ENCODE peak calls at places on chromosomes 2 and 18, in eight cellular contexts. O, R, A, J, X, M, C and W are unnamed samples.

GRCh38 chr18:24446953-24447537 is 13.4 kb upstream of the HRH4 start:
- DNase-seq in O (no peak), R (no peak), A (no peak), J (no peak), X (no peak), M (no peak), C (no peak), W (no peak)

GRCh38 chr18:35610089-35610488 is 28.5 kb downstream of the GALNT1 start:
- DNase-seq in O (no peak), R (no peak), A (peak), J (no peak), X (no peak), M (no peak), C (no peak), W (no peak)

GRCh38 chr2:230898016-230898415 is 27.0 kb downstream of the GPR55 start:
- DNase-seq in O (peak), R (peak), A (peak), J (no peak), X (no peak), M (no peak), C (peak), W (no peak)

GRCh38 chr2:74290466-74291216 is 52.6 kb downstream of the SLC4A5 start:
- DNase-seq in O (no peak), R (peak), A (peak), J (no peak), X (no peak), M (no peak), C (no peak), W (no peak)

GRCh38 chr2:66490588-66491001 is 55.7 kb downstream of the MEIS1 start:
- DNase-seq in O (no peak), R (no peak), A (no peak), J (peak), X (no peak), M (no peak), C (no peak), W (no peak)

GRCh38 chr2:38626326-38627031 is 23.8 kb upstream of the HNRNPLL start:
- DNase-seq in O (no peak), R (no peak), A (no peak), J (no peak), X (no peak), M (no peak), C (no peak), W (no peak)

GRCh38 chr18:46433121-46433826 is 223.7 kb downstream of the LOXHD1 start:
- DNase-seq in O (no peak), R (no peak), A (no peak), J (no peak), X (no peak), M (peak), C (no peak), W (no peak)

GRCh38 chr2:96856776-96857673 is 791 bp downstream of the ANKRD39 start:
- DNase-seq in O (peak), R (no peak), A (peak), J (peak), X (no peak), M (peak), C (peak), W (no peak)

GRCh38 chr2:75558786-75559428 is 1.8 kb downstream of the EVA1A start:
- DNase-seq in O (no peak), R (no peak), A (no peak), J (no peak), X (no peak), M (no peak), C (no peak), W (peak)

GRCh38 chr2:216716109-216716508 is 20.8 kb upstream of the IGFBP5 start:
- DNase-seq in O (no peak), R (no peak), A (no peak), J (no peak), X (no peak), M (no peak), C (no peak), W (no peak)

DNA sequence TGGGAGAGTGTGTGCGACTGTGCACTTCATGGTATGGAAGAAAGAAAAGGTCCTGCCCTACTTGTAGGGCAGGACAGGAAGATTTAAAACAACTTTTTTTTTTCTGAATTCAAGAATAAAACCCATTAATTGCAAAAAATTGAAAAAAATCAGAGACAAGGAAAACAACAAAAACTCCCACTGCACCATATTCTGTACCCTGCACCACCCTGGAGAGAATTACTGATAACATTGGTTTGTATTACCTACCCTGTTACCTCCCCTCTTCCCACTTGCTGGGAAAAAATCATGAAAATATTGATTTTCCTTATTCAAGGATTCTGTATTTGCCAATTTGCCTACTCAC is 77.6 kb downstream of the DYSF start:
- DNase-seq in O (no peak), R (no peak), A (no peak), J (no peak), X (no peak), M (no peak), C (no peak), W (no peak)
- TF ChIP-seq EP300 in O (no peak), R (no peak), A (no peak), J (no peak), X (no peak), M (no peak), C (no peak), W (no peak)

DNA sequence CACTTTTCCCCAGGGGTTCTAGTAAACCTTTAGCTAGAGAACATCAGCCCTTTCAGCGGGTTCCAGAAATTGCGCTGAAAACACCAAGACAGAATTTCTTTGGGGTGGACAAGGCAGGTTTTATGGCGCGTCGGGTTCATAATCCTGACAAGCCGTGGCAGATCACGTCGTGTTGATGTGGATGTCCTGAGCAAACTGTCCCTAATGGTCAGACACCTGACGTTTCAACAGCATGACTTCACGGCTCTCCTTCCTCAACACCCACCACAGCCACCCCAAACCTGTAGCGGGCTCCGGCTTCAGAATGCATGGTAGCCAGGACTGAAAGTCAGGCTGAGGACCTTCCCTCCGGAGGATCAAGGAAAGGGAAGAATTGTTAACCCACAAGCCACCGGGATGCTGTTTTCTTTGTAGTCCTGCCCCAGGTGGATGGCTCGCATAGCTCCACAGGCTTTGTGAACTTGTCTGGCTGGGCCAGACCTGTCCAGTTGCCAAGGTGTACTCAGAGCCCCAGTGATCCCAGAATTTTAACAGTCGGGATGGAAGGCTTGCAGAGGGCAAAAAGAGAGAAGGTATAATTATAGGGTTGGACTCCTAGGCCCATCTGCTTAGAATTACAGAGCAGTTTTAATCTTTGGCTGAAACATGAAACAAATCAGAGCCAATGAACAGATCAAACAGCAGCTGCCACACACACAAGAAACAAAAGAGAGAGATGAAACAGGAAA is 1.5 kb downstream of the APCDD1 start:
- DNase-seq in O (no peak), R (no peak), A (no peak), J (no peak), X (no peak), M (no peak), C (no peak), W (peak)
- H3K4me3 ChIP-seq in O (peak), R (peak), A (peak), J (no peak), X (no peak), M (peak), C (peak), W (peak)

DNA sequence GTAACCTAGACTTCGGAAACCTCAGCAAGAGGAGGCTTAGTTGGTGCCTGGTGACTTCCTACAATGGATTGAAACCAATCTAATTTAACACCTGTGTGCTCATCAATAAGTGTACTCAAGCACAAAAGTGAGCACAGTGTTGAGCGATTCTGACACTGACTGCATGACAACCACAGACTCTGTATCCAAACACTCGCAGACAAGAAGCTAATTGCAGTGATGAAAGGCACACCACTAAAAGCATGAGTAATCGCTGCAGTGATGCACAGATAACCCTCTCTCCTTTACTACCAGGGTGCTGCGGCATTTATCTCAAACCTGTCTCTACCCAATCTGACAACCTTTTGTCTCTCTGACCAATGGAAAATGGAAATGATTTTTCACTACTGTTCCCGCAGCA is 168.1 kb downstream of the AFF3 start:
- DNase-seq in O (no peak), R (no peak), A (no peak), J (no peak), X (peak), M (no peak), C (no peak), W (no peak)
- TF ChIP-seq POLR2AphosphoS5 in O (no peak), R (no peak), A (no peak), J (no peak), X (peak), M (no peak), C (no peak), W (no peak)

GRCh38 chr2:65320042-65320711 is 92.5 kb downstream of the ACTR2 start:
- DNase-seq in O (no peak), R (no peak), A (no peak), J (peak), X (no peak), M (no peak), C (no peak), W (peak)
- TF ChIP-seq EP300 in O (no peak), R (no peak), A (no peak), J (no peak), X (no peak), M (no peak), C (no peak), W (no peak)

DNA sequence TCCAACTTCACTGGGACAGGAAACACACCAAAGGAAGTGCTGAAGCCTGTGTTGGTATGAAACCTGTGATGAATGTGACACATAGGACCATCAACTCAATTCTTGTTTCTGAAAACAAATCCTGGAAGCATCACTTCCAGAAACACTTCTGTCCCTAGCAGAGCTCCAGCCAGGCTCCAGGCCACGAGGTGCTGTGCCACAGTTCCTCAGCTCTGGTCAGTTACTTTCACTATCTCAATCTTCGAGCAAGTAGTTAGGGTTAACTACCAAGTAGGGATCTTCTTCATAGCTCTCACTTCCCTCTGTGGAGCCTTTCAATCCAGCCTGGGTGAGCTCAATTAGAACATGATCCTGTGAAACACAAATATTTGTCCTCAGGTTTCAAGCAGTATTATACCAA is 3.6 kb upstream of the LCT start:
- DNase-seq in O (no peak), R (no peak), A (peak), J (no peak), X (no peak), M (peak), C (peak), W (peak)
- H3K4me3 ChIP-seq in O (no peak), R (no peak), A (no peak), J (no peak), X (peak), M (no peak), C (no peak), W (no peak)

DNA sequence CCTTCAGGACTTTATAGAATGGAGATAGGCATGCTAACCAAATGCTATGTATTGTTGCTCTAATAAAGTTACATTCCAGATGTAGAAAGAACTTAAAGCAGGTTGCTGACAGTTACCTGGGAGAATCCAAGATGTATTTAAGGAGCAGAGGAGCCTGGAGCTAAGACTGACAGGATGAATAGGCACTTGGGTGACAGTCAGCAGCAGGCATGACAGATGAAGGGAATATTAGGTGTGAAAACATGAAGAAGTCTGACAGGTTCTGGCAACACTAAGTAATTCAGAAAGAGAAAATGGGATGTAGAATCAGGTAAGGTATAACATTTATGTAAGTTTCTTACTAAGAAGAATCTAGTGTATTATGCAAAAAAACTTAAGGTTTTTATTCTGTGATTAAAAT is 232.0 kb downstream of the DSC3 start:
- DNase-seq in O (no peak), R (no peak), A (no peak), J (no peak), X (no peak), M (no peak), C (no peak), W (no peak)
- TF ChIP-seq POLR2AphosphoS5 in O (no peak), R (no peak), A (no peak), J (no peak), X (no peak), M (no peak), C (no peak), W (no peak)

GRCh38 chr2:955829-956731 is 5.4 kb downstream of the SNTG2 start:
- DNase-seq in O (no peak), R (no peak), A (no peak), J (no peak), X (no peak), M (no peak), C (no peak), W (peak)
- TF ChIP-seq EP300 in O (no peak), R (no peak), A (no peak), J (no peak), X (no peak), M (no peak), C (no peak), W (no peak)

GRCh38 chr2:189662674-189663226 is 1.5 kb downstream of the ASNSD1 start:
- DNase-seq in O (no peak), R (no peak), A (no peak), J (no peak), X (no peak), M (no peak), C (no peak), W (no peak)
- H3K4me3 ChIP-seq in O (peak), R (peak), A (no peak), J (peak), X (peak), M (no peak), C (peak), W (peak)

GRCh38 chr2:127515383-127515915 is 10.8 kb downstream of the IWS1 start:
- DNase-seq in O (no peak), R (no peak), A (no peak), J (no peak), X (no peak), M (no peak), C (no peak), W (no peak)

GRCh38 chr2:127517465-127517864 is 8.8 kb downstream of the IWS1 start:
- DNase-seq in O (no peak), R (no peak), A (no peak), J (no peak), X (no peak), M (no peak), C (no peak), W (no peak)

GRCh38 chr2:127516031-127516430 is 10.3 kb downstream of the IWS1 start:
- DNase-seq in O (peak), R (no peak), A (peak), J (no peak), X (no peak), M (no peak), C (peak), W (no peak)

GRCh38 chr2:127523269-127523930 is 2.9 kb downstream of the IWS1 start:
- DNase-seq in O (no peak), R (no peak), A (no peak), J (no peak), X (no peak), M (no peak), C (no peak), W (no peak)

DNA sequence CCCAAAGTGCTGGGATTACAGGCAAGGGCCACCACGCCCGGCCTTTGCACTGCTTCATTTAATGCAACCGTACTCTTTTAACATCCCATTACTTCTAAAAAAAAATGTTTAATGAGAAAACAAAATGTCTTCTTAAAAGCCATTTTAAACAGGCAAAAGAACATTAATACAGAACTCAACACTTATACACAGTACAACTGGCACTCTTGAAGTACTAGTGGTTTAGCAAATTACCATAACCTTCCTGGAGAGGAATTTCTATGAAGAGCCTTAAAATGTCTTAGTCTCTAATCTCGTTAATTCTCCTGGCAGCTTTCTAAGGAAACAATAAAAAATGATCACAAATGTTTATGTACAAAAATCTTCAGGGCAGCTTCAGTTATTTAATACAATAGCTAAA is 5.9 kb downstream of the IWS1 start:
- DNase-seq in O (no peak), R (no peak), A (no peak), J (no peak), X (no peak), M (no peak), C (no peak), W (no peak)
- TF ChIP-seq POLR2AphosphoS5 in O (no peak), R (no peak), A (no peak), J (no peak), X (no peak), M (no peak), C (no peak), W (no peak)